ENCODE peak calls at places on chromosomes 2 and 18, in seven cellular contexts. I is right lobe of liver, Q is heart right ventricle, S is neural progenitor cell, H is SJCRH30, Z is left ventricle myocardium inferior, B is IMR-90. V is an unnamed sample. For H3K27me3, the result is how much of the 10 kb centered on the place peaks cover.

GRCh38 chr2:56522605-56523089 is 338.9 kb downstream of the CCDC85A start:
- DNase-seq in Q (peak), Z (peak), H (peak), B (peak), I (peak), S (no peak), V (no peak)

GRCh38 chr2:37874470-37874869 is 50.6 kb upstream of the RMDN2 start:
- DNase-seq in Z (no peak), S (no peak), B (no peak), I (no peak), H (no peak), Q (no peak), V (no peak)

GRCh38 chr2:64311948-64312621 is 141.9 kb upstream of the LGALSL start:
- DNase-seq in H (peak), I (peak), S (peak), Q (peak), Z (peak), B (peak), V (no peak)

GRCh38 chr2:216202602-216203250 is 93.6 kb downstream of the XRCC5 start:
- DNase-seq in Q (no peak), S (no peak), Z (no peak), B (no peak), I (no peak), H (no peak), V (no peak)

GRCh38 chr2:203579131-203579643 is 44.1 kb upstream of the RAPH1 start:
- DNase-seq in B (peak), H (no peak), Q (no peak), Z (no peak), I (peak), S (no peak), V (no peak)

GRCh38 chr2:172102159-172102857 is 392 bp downstream of the DLX2 start:
- DNase-seq in Q (no peak), B (peak), Z (no peak), I (no peak), H (no peak), S (no peak), V (peak)

GRCh38 chr2:57330447-57330846 is 716.2 kb upstream of the VRK2 start:
- DNase-seq in Q (no peak), H (no peak), B (no peak), S (no peak), I (no peak), Z (no peak), V (no peak)

GRCh38 chr2:100819365-100820345 is at the start of gene NPAS2:
- DNase-seq in Z (peak), I (peak), S (peak), Q (peak), B (peak), H (no peak), V (peak)

GRCh38 chr2:157258520-157259326 is 1.2 kb downstream of the GALNT5 start:
- DNase-seq in Q (no peak), S (no peak), Z (no peak), H (no peak), I (no peak), B (no peak), V (no peak)

GRCh38 chr18:21743166-21743831 is 2.7 kb downstream of the MIB1 start:
- DNase-seq in I (no peak), Z (no peak), B (no peak), H (no peak), S (no peak), Q (no peak), V (no peak)

DNA sequence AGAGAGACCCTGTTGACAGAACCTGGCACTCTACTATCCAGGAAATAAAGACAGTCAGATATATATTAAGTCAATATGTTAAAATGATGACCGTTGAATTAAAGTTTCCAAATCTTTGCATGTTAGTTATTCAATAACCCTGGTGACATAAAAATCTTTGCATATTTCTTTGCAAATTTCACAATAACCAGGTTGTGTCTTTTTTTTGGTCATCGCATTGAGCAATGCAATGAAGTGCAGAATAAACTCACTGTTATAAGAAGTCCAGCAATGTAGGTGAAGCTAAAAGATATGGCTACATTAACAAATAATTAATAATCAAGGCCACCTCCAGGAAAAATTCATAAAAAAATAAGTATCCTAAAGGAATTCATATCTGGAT is 597.0 kb downstream of the NYAP2 start:
- DNase-seq in B (no peak), H (no peak), S (no peak), I (no peak), Z (no peak), Q (no peak), V (no peak)
- H3K27me3 ChIP-seq in B (under half), H (under half), S (under half), I (under half), Z (under half), Q (under half), V (under half)

DNA sequence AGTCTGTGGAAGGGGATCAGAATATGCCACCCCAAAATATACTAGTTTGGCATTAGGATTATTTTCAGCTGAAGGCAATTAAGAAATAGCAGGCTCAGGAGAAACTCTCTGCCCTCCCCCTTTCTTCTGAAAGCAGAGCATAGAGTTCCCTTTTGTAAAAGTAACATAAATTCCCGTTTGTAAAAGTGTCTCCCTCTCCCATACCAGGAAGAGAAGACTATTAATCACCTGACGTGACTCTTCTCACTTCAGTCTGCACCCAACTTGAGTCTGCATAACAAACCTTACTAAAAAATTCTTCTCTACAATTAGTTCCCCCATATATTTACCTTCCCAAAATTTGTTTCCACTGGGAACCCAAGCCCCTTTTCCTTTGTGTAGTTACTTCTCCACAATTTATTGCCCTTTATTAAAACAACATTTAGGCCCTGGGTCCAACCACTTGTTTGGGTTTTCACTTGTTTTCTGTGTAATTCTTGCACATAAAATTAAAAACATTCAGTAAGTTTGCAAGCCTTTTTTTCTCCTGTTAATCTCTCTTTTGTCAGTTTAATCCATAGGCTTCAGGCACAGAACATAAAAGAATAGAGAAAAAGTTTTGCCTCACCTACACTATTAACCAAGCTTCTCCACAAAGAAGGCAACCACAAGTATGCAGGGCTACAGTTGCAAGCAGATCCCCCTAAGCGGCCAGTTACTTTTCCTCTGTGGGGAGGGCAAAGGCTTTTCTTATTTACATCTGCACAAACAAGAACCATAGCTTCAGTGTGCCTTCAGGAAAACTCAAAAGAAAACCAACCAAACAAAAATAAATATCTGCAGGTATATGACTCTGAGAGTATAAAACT is 107.6 kb upstream of the MSH2 start:
- DNase-seq in Z (no peak), Q (no peak), B (no peak), I (no peak), S (peak), H (no peak), V (no peak)
- H3K27ac ChIP-seq in Z (no peak), Q (no peak), B (no peak), I (no peak), S (peak), H (no peak), V (no peak)

GRCh38 chr2:236169741-236170654 is 1.8 kb upstream of the GBX2 start:
- DNase-seq in B (no peak), Q (no peak), H (no peak), I (no peak), S (peak), Z (no peak), V (no peak)
- H3K27me3 ChIP-seq in B (half or more), Q (half or more), H (under half), I (under half), S (half or more), Z (half or more), V (half or more)

GRCh38 chr18:31104444-31104843 is 2.2 kb upstream of the DSC2 start:
- DNase-seq in B (no peak), S (no peak), I (no peak), Q (no peak), H (no peak), Z (no peak), V (no peak)

GRCh38 chr18:31102020-31102684 is at the start of gene DSC2:
- DNase-seq in I (peak), Q (peak), S (peak), Z (peak), B (no peak), H (no peak), V (no peak)

GRCh38 chr18:31103423-31103822 is 1.2 kb upstream of the DSC2 start:
- DNase-seq in Z (no peak), Q (no peak), I (no peak), H (no peak), S (no peak), B (no peak), V (no peak)

GRCh38 chr18:31101148-31102019 is 837 bp downstream of the DSC2 start:
- DNase-seq in I (peak), Q (peak), H (no peak), S (peak), Z (peak), B (no peak), V (no peak)

DNA sequence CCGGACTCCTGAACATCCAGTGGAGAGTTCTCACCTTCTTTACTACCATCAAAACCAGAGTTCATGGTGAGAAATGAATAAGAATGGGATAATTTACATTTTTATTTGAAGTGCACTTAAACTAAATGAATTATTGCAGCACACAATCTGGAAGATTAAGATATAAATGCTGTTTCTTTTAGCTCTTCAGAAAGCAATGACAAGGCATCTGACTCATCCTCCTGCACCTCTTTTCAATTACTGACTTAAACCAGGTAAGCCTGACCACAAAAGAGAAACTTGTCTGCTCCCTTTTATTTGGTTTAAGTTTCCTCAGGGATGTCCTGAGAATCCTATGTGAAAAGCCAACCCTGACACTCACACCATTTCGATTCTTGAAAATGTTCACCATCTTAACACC is 720 bp upstream of the DSC2 start:
- DNase-seq in B (no peak), S (no peak), Q (no peak), I (no peak), H (no peak), Z (no peak), V (no peak)
- H3K27ac ChIP-seq in B (no peak), S (no peak), Q (no peak), I (no peak), H (no peak), Z (no peak), V (no peak)

V was measured in CD4-positive, alpha-beta T cell.